ENCODE peak calls at places on chromosome 12, in six cellular contexts. I is SK-N-SH, C is HepG2, Z is GM12878, X is K562, V is H1. L is an unnamed sample.

GRCh38 chr12:118136559-118137003 is 657 bp downstream of the PEBP1 start:
- DNase-seq in Z (no peak), V (peak; percentile 58), C (peak; percentile 52), X (peak; percentile 29), I (peak; percentile 63), L (peak; percentile 45)

GRCh38 chr12:52011602-52012214 is 5.0 kb downstream of the TAMALIN start:
- DNase-seq in V (no peak), I (no peak), X (no peak), C (peak; percentile 60), Z (no peak), L (no peak)

GRCh38 chr12:104354167-104354867 is 50.8 kb downstream of the EID3 start:
- DNase-seq in X (no peak), Z (no peak), C (no peak), I (no peak), V (peak; percentile 34), L (no peak)

GRCh38 chr12:75120202-75120774 is 89.4 kb downstream of the KCNC2 start:
- DNase-seq in C (no peak), I (no peak), X (no peak), V (no peak), Z (no peak), L (no peak)

GRCh38 chr12:52278530-52278929 is 4.1 kb downstream of the KRT86 start:
- DNase-seq in V (no peak), Z (no peak), X (no peak), C (no peak), I (no peak), L (no peak)

GRCh38 chr12:103806807-103807206 is 34.2 kb downstream of the NT5DC3 start:
- DNase-seq in C (no peak), Z (no peak), V (no peak), I (no peak), X (no peak), L (no peak)

GRCh38 chr12:114848661-114849060 is 164.7 kb upstream of the TBX3 start:
- DNase-seq in X (no peak), C (no peak), V (no peak), Z (no peak), I (no peak), L (no peak)

GRCh38 chr12:59036973-59037807 is 116.9 kb upstream of the LRIG3 start:
- DNase-seq in Z (no peak), C (no peak), X (no peak), V (no peak), I (no peak), L (no peak)

GRCh38 chr12:122139266-122139665 is 34.8 kb downstream of the IL31 start:
- DNase-seq in X (no peak), C (no peak), V (no peak), Z (no peak), I (no peak), L (no peak)

GRCh38 chr12:110794623-110795280 is 52.0 kb upstream of the CCDC63 start:
- DNase-seq in X (no peak), Z (no peak), I (peak; percentile 39), V (no peak), C (no peak), L (no peak)

GRCh38 chr12:109544955-109545531 is 28.3 kb downstream of the MMAB start:
- DNase-seq in V (no peak), X (no peak), I (peak; percentile 57), C (no peak), Z (no peak), L (peak; percentile 9)

GRCh38 chr12:80178846-80179245 is 79.5 kb downstream of the OTOGL start:
- DNase-seq in C (no peak), X (no peak), I (no peak), V (no peak), Z (peak; percentile 30), L (no peak)

GRCh38 chr12:123388218-123388947 is 4.5 kb downstream of the KMT5A start:
- DNase-seq in C (peak; percentile 58), Z (peak; percentile 21), I (peak; percentile 98), X (peak; percentile 86), V (peak; percentile 64), L (no peak)

GRCh38 chr12:120939523-120939922 is 35.4 kb upstream of the SPPL3 start:
- DNase-seq in V (no peak), I (no peak), Z (no peak), X (no peak), C (no peak), L (peak; percentile 58)

GRCh38 chr12:112496493-112496892 is 77.7 kb downstream of the PTPN11 start:
- DNase-seq in C (no peak), I (no peak), Z (peak; percentile 40), X (no peak), V (no peak), L (no peak)

GRCh38 chr12:26818201-26818600 is 14.8 kb downstream of the ITPR2 start:
- DNase-seq in I (no peak), Z (no peak), C (no peak), X (no peak), V (no peak), L (no peak)

GRCh38 chr12:94304566-94305061 is 155.1 kb downstream of the CEP83 start:
- DNase-seq in Z (no peak), C (no peak), V (no peak), X (no peak), I (no peak), L (no peak)

GRCh38 chr12:131103614-131104463 is 150.1 kb downstream of the ADGRD1 start:
- DNase-seq in I (no peak), X (no peak), V (no peak), Z (no peak), C (no peak), L (no peak)

GRCh38 chr12:105995986-105996385 is 142.8 kb downstream of the NUAK1 start:
- DNase-seq in X (no peak), I (no peak), V (no peak), C (no peak), Z (no peak), L (no peak)

GRCh38 chr12:49873361-49873934 is 30.3 kb downstream of the FAIM2 start:
- DNase-seq in C (no peak), X (no peak), I (no peak), V (no peak), Z (no peak), L (no peak)

GRCh38 chr12:58645946-58646345 is 274.4 kb downstream of the LRIG3 start:
- DNase-seq in X (no peak), Z (no peak), V (no peak), I (no peak), C (no peak), L (no peak)

GRCh38 chr12:12531194-12531593 is 31.5 kb downstream of the DUSP16 start:
- DNase-seq in V (no peak), C (no peak), I (no peak), Z (no peak), X (no peak), L (no peak)

GRCh38 chr12:19236656-19237055 is 107.1 kb downstream of the PLEKHA5 start:
- DNase-seq in Z (no peak), X (no peak), I (no peak), V (no peak), C (no peak), L (no peak)

GRCh38 chr12:25151476-25151875 is 43.5 kb downstream of the DNAI7 start:
- DNase-seq in V (no peak), I (peak; percentile 15), Z (no peak), X (no peak), C (no peak), L (no peak)

GRCh38 chr12:272942-273906 is 10.6 kb upstream of the SLC6A13 start:
- DNase-seq in X (no peak), Z (no peak), V (no peak), C (no peak), I (no peak), L (peak; percentile 5)

GRCh38 chr12:57836442-57837375 is 9.8 kb downstream of the CTDSP2 start:
- DNase-seq in I (no peak), Z (no peak), V (no peak), C (no peak), X (no peak), L (no peak)

GRCh38 chr12:9604288-9604687 is 3.4 kb downstream of the KLRB1 start:
- DNase-seq in X (no peak), I (no peak), Z (no peak), V (no peak), C (no peak), L (no peak)

DNA sequence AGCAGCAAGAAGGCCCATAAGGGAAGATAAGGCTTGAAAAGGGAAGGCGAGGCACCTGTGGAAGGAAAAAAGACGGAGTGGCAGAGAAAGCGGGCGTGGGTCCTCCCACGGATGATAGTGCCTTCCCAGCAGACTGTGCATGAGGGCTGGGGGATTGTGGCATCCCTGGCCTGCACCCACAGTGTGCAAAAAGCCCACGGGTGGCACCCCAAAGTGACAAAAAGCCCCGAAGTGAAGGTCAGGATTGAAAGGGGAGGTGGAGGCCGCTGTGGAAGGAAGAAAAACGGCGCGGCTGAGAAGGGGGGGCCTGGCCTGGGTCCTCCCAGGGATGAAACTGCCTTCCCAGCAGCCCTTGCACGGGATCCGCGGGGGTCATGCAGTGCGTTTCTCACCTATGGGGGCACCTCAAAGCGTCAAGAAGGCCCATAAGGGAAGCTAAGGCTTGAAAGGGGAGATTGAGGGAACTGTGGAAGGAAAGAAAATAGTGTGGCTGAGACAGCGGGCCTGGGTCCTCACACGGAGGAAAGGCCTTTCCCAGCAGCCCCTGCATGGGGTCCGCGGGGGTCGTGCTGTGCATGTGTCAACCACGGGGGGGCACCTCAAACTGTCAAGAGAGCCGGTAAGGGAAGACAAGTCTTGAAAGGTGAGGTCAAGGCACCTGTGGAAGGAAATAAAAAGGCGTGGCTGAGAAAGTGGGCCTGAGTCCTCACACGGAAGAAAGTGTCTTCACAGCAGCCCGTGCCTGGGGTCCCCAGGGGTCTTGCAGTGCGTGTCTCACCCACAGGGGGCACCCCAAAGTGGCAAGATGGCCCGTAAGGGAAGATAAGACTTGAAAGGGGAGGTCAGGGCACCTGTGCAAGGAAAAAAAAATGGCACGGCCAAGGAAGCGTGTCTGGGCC is 274.1 kb downstream of the ALG10 start:
- DNase-seq in Z (no peak), X (no peak), I (no peak), C (no peak), V (no peak), L (no peak)
- TF ChIP-seq GABPA in Z (no peak), X (no peak), I (no peak), C (no peak), V (no peak), L (no peak)

GRCh38 chr12:89020689-89021088 is 331.6 kb downstream of the DUSP6 start:
- DNase-seq in I (no peak), C (no peak), V (no peak), Z (no peak), X (no peak), L (no peak)

GRCh38 chr12:89020121-89020480 is 332.2 kb downstream of the DUSP6 start:
- DNase-seq in Z (no peak), V (no peak), X (no peak), C (no peak), I (peak; percentile 2), L (no peak)

GRCh38 chr12:89019439-89020120 is 332.7 kb downstream of the DUSP6 start:
- DNase-seq in C (peak; percentile 78), I (peak; percentile 72), X (peak; percentile 26), Z (peak; percentile 32), V (peak; percentile 81), L (peak; percentile 84)

GRCh38 chr12:89015419-89015818 is 336.9 kb downstream of the DUSP6 start:
- DNase-seq in C (no peak), Z (no peak), I (no peak), X (no peak), V (no peak), L (no peak)

GRCh38 chr12:89016970-89017778 is 335.1 kb downstream of the DUSP6 start:
- DNase-seq in X (no peak), Z (no peak), C (peak; percentile 44), I (peak; percentile 38), V (peak; percentile 51), L (peak; percentile 41)
- H3K4me3 ChIP-seq in X (no peak overlapping the region), Z (no peak overlapping the region), C (no peak overlapping the region), I (peak overlapping the region; percentile 58), V (peak overlapping the region; percentile 46), L (no peak overlapping the region)

GRCh38 chr12:96190403-96191170 is 3.6 kb upstream of the ELK3 start:
- DNase-seq in V (no peak), C (peak; percentile 23), Z (no peak), X (no peak), I (no peak), L (no peak)
- TF ChIP-seq GABPA in V (no peak), C (no peak), Z (no peak), X (no peak), I (no peak), L (no peak)

GRCh38 chr12:89573081-89573810 is 47.4 kb upstream of the POC1B start:
- DNase-seq in V (no peak), I (no peak), C (no peak), X (no peak), Z (no peak), L (no peak)
- H3K4me3 ChIP-seq in V (no peak overlapping the region), I (no peak overlapping the region), C (no peak overlapping the region), X (no peak overlapping the region), Z (no peak overlapping the region), L (no peak overlapping the region)

L was measured in HL-60.